ENCODE peak calls at places on chromosomes 16 and 17, in eight cellular contexts. I is C1 segment of cervical spinal cord; E is T-helper 2 cell; V is stimulated activated CD8-positive, alpha-beta memory T cell treated with anti-CD3 and anti-CD28 coated beads, Interleukin-12 subunit alpha, Interleukin-12 subunit beta, amount 100 ng/mL, for 4 hours; M is nephron progenitor cell; X is AG09319; O is endothelial cell; W is HuH-7. K is an unnamed sample.

GRCh38 chr17:49101054-49101534 is 31.5 kb upstream of the B4GALNT2 start:
- DNase-seq in I (no peak), E (no peak), V (no peak), M (no peak), X (no peak), O (no peak), W (no peak), K (no peak)

GRCh38 chr17:79593636-79594035 is 17.2 kb downstream of the RBFOX3 start:
- DNase-seq in I (no peak), E (no peak), V (no peak), M (no peak), X (no peak), O (no peak), W (no peak), K (no peak)

GRCh38 chr17:27494192-27495091 is 38.2 kb downstream of the KSR1 start:
- DNase-seq in I (peak), E (no peak), V (no peak), M (no peak), X (peak), O (no peak), W (peak), K (no peak)

GRCh38 chr16:71590584-71590983 is 13.7 kb upstream of the TAT start:
- DNase-seq in I (no peak), E (no peak), V (no peak), M (no peak), X (no peak), O (no peak), W (no peak), K (no peak)

GRCh38 chr17:59763861-59764260 is 56.4 kb downstream of the VMP1 start:
- DNase-seq in I (no peak), E (no peak), V (no peak), M (no peak), X (no peak), O (no peak), W (no peak), K (no peak)

GRCh38 chr17:78671607-78672404 is 94.6 kb upstream of the DNAH17 start:
- DNase-seq in I (no peak), E (no peak), V (no peak), M (no peak), X (no peak), O (no peak), W (no peak), K (no peak)

GRCh38 chr17:60724647-60725046 is 47.0 kb downstream of the BCAS3 start:
- DNase-seq in I (no peak), E (no peak), V (no peak), M (no peak), X (no peak), O (no peak), W (no peak), K (no peak)

GRCh38 chr17:31654936-31655335 is 204.1 kb downstream of the COPRS start:
- DNase-seq in I (no peak), E (peak), V (peak), M (no peak), X (no peak), O (no peak), W (no peak), K (no peak)